ENCODE peak calls at places on chromosomes 7 and 10, in seven cellular contexts. X, A, D, Q, K, B and J are unnamed samples.

GRCh38 chr10:33804534-33804933 is 470.1 kb upstream of the NRP1 start:
- DNase-seq in A (peak; percentile 32), B (no peak), D (no peak), Q (no peak), K (no peak), X (no peak), J (no peak)

GRCh38 chr10:5873515-5873995 is 16.1 kb downstream of the ANKRD16 start:
- DNase-seq in K (peak; percentile 26), B (peak; percentile 75), A (peak; percentile 75), D (peak; percentile 5), X (peak; percentile 65), Q (no peak), J (peak; percentile 22)

GRCh38 chr7:138407792-138408191 is 52.3 kb upstream of the TRIM24 start:
- DNase-seq in D (no peak), A (no peak), B (no peak), Q (no peak), K (no peak), X (no peak), J (no peak)

GRCh38 chr10:62199584-62199983 is 69.1 kb downstream of the RTKN2 start:
- DNase-seq in A (no peak), X (no peak), B (no peak), Q (no peak), K (no peak), D (no peak), J (no peak)

GRCh38 chr10:36441557-36441956 is 683.8 kb upstream of the ANKRD30A start:
- DNase-seq in A (peak; percentile 77), Q (no peak), X (no peak), D (no peak), B (peak; percentile 11), K (no peak), J (no peak)

GRCh38 chr7:30977222-30977621 is 13.5 kb downstream of the GHRHR start:
- DNase-seq in B (no peak), X (no peak), D (no peak), A (no peak), K (no peak), Q (no peak), J (no peak)

GRCh38 chr7:30074422-30075030 is 46.3 kb downstream of the PLEKHA8 start:
- DNase-seq in A (peak; percentile 49), X (no peak), Q (peak; percentile 81), B (peak; percentile 53), D (peak; percentile 11), K (no peak), J (peak; percentile 15)

GRCh38 chr7:55887786-55888185 is 530 bp downstream of the ZNF713 start:
- DNase-seq in Q (no peak), X (no peak), A (peak; percentile 17), K (no peak), B (no peak), D (no peak), J (no peak)

GRCh38 chr7:68679456-68680234 is 918.6 kb upstream of the AUTS2 start:
- DNase-seq in K (no peak), X (no peak), Q (no peak), D (no peak), B (no peak), A (no peak), J (no peak)

GRCh38 chr10:34985823-34986222 is 104.3 kb downstream of the CUL2 start:
- DNase-seq in K (no peak), B (peak; percentile 36), Q (no peak), D (no peak), X (no peak), A (peak; percentile 40), J (no peak)

GRCh38 chr10:124308811-124309210 is 109.9 kb downstream of the OAT start:
- DNase-seq in B (no peak), A (no peak), D (no peak), X (no peak), Q (no peak), K (no peak), J (no peak)

GRCh38 chr10:80407836-80408197 is 534 bp upstream of the PRXL2A start:
- DNase-seq in A (peak; percentile 61), X (peak; percentile 22), D (no peak), B (no peak), K (no peak), Q (no peak), J (no peak)

GRCh38 chr10:63375458-63375857 is 90.3 kb downstream of the JMJD1C start:
- DNase-seq in B (no peak), A (no peak), D (no peak), K (no peak), X (no peak), Q (no peak), J (no peak)